ENCODE peak calls at places on chromosomes 4 and X, in four cellular contexts. O, N, C and U are unnamed samples.

GRCh38 chr4:38760915-38761314 is 21.9 kb downstream of the TLR10 start:
- DNase-seq in O (no peak), N (no peak), C (no peak), U (no peak)

GRCh38 chr4:177945235-177945634 is 503.0 kb upstream of the AGA start:
- DNase-seq in O (no peak), N (no peak), C (no peak), U (no peak)

GRCh38 chr4:16082424-16083216 is 1.2 kb downstream of the PROM1 start:
- DNase-seq in O (no peak), N (no peak), C (peak; percentile 79), U (no peak)

GRCh38 chr4:2908686-2909085 is 54.5 kb downstream of the NOP14 start:
- DNase-seq in O (no peak), N (no peak), C (no peak), U (no peak)

GRCh38 chr4:98421106-98421505 is 159.9 kb downstream of the RAP1GDS1 start:
- DNase-seq in O (no peak), N (peak; percentile 15), C (no peak), U (no peak)

GRCh38 chr4:108762559-108763225 is at the start of gene ETNPPL:
- DNase-seq in O (peak; percentile 62), N (no peak), C (peak; percentile 62), U (no peak)

GRCh38 chrX:9845574-9845948 is 59.3 kb downstream of the SHROOM2 start:
- DNase-seq in O (no peak), N (no peak), C (no peak), U (no peak)

GRCh38 chrX:10395179-10395578 is 225.2 kb downstream of the MID1 start:
- DNase-seq in O (no peak), N (no peak), C (no peak), U (no peak)

GRCh38 chr4:3111461-3111860 is 37.0 kb downstream of the HTT start:
- DNase-seq in O (no peak), N (no peak), C (peak; percentile 18), U (no peak)

GRCh38 chr4:127936974-127937373 is 28.0 kb downstream of the MFSD8 start:
- DNase-seq in O (no peak), N (no peak), C (no peak), U (no peak)

GRCh38 chr4:176499518-176499917 is 179.8 kb downstream of the SPCS3 start:
- DNase-seq in O (no peak), N (peak; percentile 80), C (no peak), U (no peak)

GRCh38 chr4:2487632-2488031 is 18.7 kb downstream of the RNF4 start:
- DNase-seq in O (no peak), N (no peak), C (no peak), U (no peak)

GRCh38 chrX:24759786-24760185 is 66.1 kb downstream of the POLA1 start:
- DNase-seq in O (no peak), N (no peak), C (no peak), U (no peak)

GRCh38 chr4:1856920-1857699 is 1.2 kb upstream of the LETM1 start:
- DNase-seq in O (peak; percentile 79), N (no peak), C (peak; percentile 20), U (no peak)

GRCh38 chr4:135605096-135605495 is 1403.5 kb upstream of the PABPC4L start:
- DNase-seq in O (no peak), N (no peak), C (no peak), U (no peak)

GRCh38 chrX:20529301-20529700 is 262.6 kb upstream of the RPS6KA3 start:
- DNase-seq in O (no peak), N (no peak), C (no peak), U (no peak)

GRCh38 chr4:169243808-169244207 is 26.9 kb downstream of the SH3RF1 start:
- DNase-seq in O (no peak), N (peak; percentile 52), C (no peak), U (peak; percentile 34)

GRCh38 chr4:147060171-147060931 is 114.7 kb upstream of the TTC29 start:
- DNase-seq in O (no peak), N (peak; percentile 41), C (no peak), U (peak; percentile 79)

DNA sequence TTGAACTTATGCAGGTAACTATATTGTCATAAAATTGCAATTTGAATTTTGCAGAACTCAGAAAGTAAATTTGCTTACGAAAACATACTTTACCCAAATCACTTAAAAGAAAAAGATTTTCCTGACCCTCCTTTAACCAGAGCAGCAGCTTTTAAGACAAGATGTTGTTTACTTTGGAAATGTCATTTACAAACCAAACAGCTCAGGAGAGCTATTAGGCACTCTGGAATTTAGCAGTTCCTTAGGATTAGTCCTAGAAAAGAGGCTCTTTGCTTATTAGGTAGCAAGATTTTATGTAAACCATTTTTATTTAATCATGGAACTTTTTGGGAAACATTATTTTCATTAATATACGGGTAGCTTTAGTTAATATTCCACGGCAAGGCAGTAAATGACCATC is 765.7 kb upstream of the POU3F4 start:
- DNase-seq in O (no peak), N (no peak), C (no peak), U (no peak)
- TF ChIP-seq CTCF in O (no peak), N (no peak), C (no peak), U (no peak)

GRCh38 chr4:110289601-110290100 is 91.2 kb upstream of the ELOVL6 start:
- DNase-seq in O (no peak), N (no peak), C (no peak), U (no peak)
- TF ChIP-seq CTCF in O (no peak), N (no peak), C (no peak), U (no peak)

GRCh38 chr4:137825505-137825904 is 293.2 kb upstream of the PCDH18 start:
- DNase-seq in O (no peak), N (no peak), C (no peak), U (no peak)

GRCh38 chr4:137823007-137823406 is 290.7 kb upstream of the PCDH18 start:
- DNase-seq in O (no peak), N (no peak), C (no peak), U (no peak)

GRCh38 chr4:137819964-137820383 is 287.7 kb upstream of the PCDH18 start:
- DNase-seq in O (no peak), N (no peak), C (peak; percentile 33), U (no peak)
- TF ChIP-seq CTCF in O (no peak), N (peak; percentile 71), C (no peak), U (peak; percentile 57)

GRCh38 chr4:120809518-120809917 is 113.0 kb downstream of the PRDM5 start:
- DNase-seq in O (no peak), N (no peak), C (no peak), U (no peak)
- TF ChIP-seq CTCF in O (no peak), N (no peak), C (no peak), U (no peak)